ENCODE peak calls at places on chromosomes 16 and 17, in six cellular contexts. D, E, K, G, C and R are unnamed samples.

GRCh38 chr16:10552998-10553491 is 27.4 kb downstream of the EMP2 start:
- DNase-seq in D (peak), K (no peak), G (no peak), E (peak), C (no peak), R (peak)

GRCh38 chr16:84430860-84431259 is 62.5 kb downstream of the ATP2C2 start:
- DNase-seq in C (no peak), G (no peak), E (no peak), D (no peak), K (no peak), R (no peak)

GRCh38 chr16:47949276-47949675 is 206.5 kb downstream of the ABCC12 start:
- DNase-seq in D (no peak), K (no peak), G (no peak), E (no peak), C (no peak), R (no peak)

GRCh38 chr17:40539711-40540411 is 25.4 kb downstream of the CCR7 start:
- DNase-seq in C (no peak), G (no peak), D (no peak), E (no peak), K (no peak), R (no peak)

GRCh38 chr16:2074071-2074470 is 26.3 kb downstream of the TSC2 start:
- DNase-seq in E (no peak), D (no peak), C (no peak), G (no peak), K (no peak), R (no peak)

GRCh38 chr17:40075216-40076100 is 12.7 kb downstream of the THRA start:
- DNase-seq in D (peak), K (peak), G (peak), C (peak), E (peak), R (peak)

GRCh38 chr16:87182759-87183158 is 134.4 kb downstream of the C16orf95 start:
- DNase-seq in K (no peak), C (no peak), E (no peak), G (no peak), D (no peak), R (no peak)

GRCh38 chr17:72240333-72240732 is 119.5 kb downstream of the SOX9 start:
- DNase-seq in K (no peak), G (no peak), C (no peak), D (no peak), E (no peak), R (no peak)

GRCh38 chr17:35898283-35899070 is 18.3 kb upstream of the CCL5 start:
- DNase-seq in E (peak), G (peak), C (no peak), D (peak), K (no peak), R (no peak)

GRCh38 chr16:80670170-80670865 is 129.5 kb downstream of the DYNLRB2 start:
- DNase-seq in D (no peak), E (no peak), C (no peak), G (no peak), K (no peak), R (no peak)

GRCh38 chr16:52861614-52862022 is 191.1 kb downstream of the CHD9NB start:
- DNase-seq in G (peak), K (no peak), E (no peak), C (peak), D (no peak), R (no peak)

GRCh38 chr17:55275894-55276804 is 11.4 kb downstream of the HLF start:
- DNase-seq in E (no peak), C (no peak), G (peak), K (peak), D (no peak), R (no peak)

GRCh38 chr16:86387461-86388440 is 122.6 kb upstream of the FOXF1 start:
- DNase-seq in E (peak), D (no peak), C (no peak), K (no peak), G (no peak), R (no peak)

GRCh38 chr16:17396762-17397498 is 73.8 kb downstream of the XYLT1 start:
- DNase-seq in C (peak), E (peak), D (peak), K (no peak), G (no peak), R (no peak)

GRCh38 chr16:71737501-71737900 is 13.0 kb upstream of the PHLPP2 start:
- DNase-seq in K (no peak), C (no peak), D (no peak), E (no peak), G (no peak), R (no peak)
- TF ChIP-seq CTCF in K (no peak), C (no peak), D (no peak), E (no peak), G (no peak), R (no peak)

GRCh38 chr17:34384822-34385605 is 22.0 kb upstream of the CCL1 start:
- DNase-seq in K (no peak), E (peak), D (no peak), G (no peak), C (no peak), R (no peak)

GRCh38 chr17:34383225-34383615 is 20.2 kb upstream of the CCL1 start:
- DNase-seq in D (no peak), E (no peak), K (no peak), C (no peak), G (no peak), R (no peak)

GRCh38 chr17:34384271-34384670 is 21.2 kb upstream of the CCL1 start:
- DNase-seq in G (no peak), E (peak), C (no peak), D (no peak), K (no peak), R (no peak)

GRCh38 chr17:34379876-34380275 is 16.8 kb upstream of the CCL1 start:
- DNase-seq in D (no peak), K (no peak), G (no peak), E (no peak), C (no peak), R (no peak)

DNA sequence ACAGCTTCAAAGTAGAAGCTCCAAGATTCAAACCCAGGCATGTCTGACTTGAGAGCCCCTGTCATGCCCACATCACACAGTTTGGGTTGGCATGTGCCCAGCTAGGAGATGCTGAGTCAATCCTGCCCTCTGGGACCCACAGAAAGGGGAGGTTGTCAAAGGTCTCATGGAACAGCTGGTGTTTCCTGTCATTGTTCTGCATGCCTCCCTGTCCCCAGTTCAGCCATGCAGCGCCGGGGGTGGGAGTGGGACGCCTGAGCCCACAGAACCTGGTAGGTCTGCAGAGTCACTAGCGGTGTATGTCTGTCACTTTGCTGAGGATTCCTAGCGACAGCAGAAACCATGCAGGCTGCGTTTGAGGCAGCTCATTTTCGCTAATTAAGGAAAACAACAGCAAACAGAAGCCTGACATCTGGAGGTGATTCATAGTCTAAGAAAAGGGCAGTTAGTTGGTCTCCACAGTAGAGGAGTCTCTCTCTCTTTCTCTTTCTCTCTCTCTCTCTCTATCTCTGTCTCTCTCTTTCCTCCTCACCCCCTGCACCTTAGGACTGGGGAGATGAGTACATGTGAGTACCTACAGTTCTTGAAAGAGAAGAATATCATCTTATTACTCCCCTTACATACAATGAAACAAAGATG is 19.7 kb upstream of the CCL1 start:
- DNase-seq in E (peak), C (no peak), G (no peak), K (no peak), D (no peak), R (no peak)
- TF ChIP-seq CTCF in E (no peak), C (no peak), G (peak), K (no peak), D (no peak), R (no peak)

GRCh38 chr17:76585649-76586593 is at the start of gene ST6GALNAC2:
- DNase-seq in C (peak), K (no peak), E (peak), G (peak), D (peak), R (peak)
- TF ChIP-seq CTCF in C (peak), K (peak), E (peak), G (peak), D (peak), R (no peak)

GRCh38 chr17:46061435-46061834 is 62.4 kb downstream of the STH start:
- DNase-seq in C (no peak), G (peak), E (peak), K (no peak), D (no peak), R (no peak)
- TF ChIP-seq CTCF in C (peak), G (peak), E (no peak), K (no peak), D (peak), R (peak)

DNA sequence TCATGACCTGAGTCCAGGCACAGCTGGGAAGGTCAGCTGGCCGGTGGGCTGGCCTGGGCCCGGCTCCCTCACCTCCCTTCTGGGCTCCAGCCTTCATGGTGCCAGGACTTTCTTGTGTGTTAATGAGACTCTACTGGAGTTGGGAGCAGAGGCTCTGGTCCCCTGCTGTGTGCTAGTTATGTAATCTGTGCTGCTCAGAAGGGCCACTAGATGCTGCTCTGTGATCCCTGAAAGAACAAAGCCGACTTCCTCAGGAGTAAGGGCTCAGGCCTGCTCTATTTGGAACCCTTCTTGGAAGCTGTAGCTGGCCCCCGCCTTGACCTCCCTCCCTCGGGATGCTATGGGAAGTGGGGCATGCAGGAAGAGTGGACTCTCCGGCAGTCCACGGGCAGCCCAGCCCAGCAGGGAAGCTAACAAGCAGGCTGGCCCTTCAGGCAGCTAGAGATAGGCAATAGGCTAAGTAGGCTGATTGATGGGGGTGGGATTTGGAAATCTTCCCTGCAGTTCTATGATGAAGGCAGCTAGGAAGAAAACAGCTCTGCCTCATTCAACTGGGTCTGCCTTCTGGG is 3.3 kb upstream of the CDK5R1 start:
- DNase-seq in E (peak), G (peak), K (no peak), D (peak), C (peak), R (peak)
- TF ChIP-seq CTCF in E (peak), G (peak), K (peak), D (peak), C (peak), R (peak)

GRCh38 chr16:13892301-13892700 is 27.7 kb upstream of the ERCC4 start:
- DNase-seq in C (no peak), E (no peak), K (no peak), D (no peak), G (no peak), R (no peak)

GRCh38 chr16:13897806-13898205 is 22.1 kb upstream of the ERCC4 start:
- DNase-seq in E (no peak), C (no peak), K (no peak), D (no peak), G (no peak), R (no peak)

GRCh38 chr16:13898233-13898632 is 21.7 kb upstream of the ERCC4 start:
- DNase-seq in G (no peak), D (peak), C (no peak), E (no peak), K (no peak), R (no peak)

GRCh38 chr16:13895516-13895915 is 24.4 kb upstream of the ERCC4 start:
- DNase-seq in K (no peak), D (no peak), E (no peak), C (no peak), G (no peak), R (no peak)

DNA sequence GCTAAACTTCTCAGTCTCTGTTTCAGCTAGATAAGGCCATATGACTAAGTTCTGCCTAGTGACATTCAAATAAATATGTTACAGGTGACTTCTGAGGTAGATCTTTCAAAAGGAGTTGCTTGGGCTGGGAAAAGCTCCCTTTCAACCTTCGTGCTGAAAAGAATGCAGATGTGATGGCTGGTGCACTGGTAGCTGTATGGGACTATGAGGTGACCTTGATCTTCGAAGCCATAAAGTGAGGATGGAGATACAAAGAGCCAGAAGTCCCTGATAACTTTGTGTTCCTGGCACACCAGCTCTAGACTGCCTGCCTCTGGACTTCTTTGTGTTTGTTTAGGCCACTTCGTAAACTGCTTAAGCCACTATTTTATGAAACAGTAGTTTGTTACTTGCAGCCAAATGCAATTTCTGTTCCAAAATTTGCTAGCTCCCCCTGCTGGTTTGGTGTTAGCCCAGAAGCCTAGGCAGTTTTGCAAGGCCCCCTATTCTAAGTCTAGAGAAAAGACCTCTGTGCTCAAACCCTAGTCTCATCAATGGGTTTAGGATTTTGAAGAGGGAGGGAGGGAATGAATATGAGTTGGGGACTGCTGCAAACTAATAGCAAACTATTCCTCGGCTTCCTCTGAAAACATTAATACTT is 23.3 kb upstream of the ERCC4 start:
- DNase-seq in K (no peak), C (no peak), G (no peak), E (no peak), D (no peak), R (no peak)
- TF ChIP-seq CTCF in K (no peak), C (no peak), G (peak), E (peak), D (no peak), R (no peak)

GRCh38 chr17:65074778-65075250 is 18.3 kb upstream of the GNA13 start:
- DNase-seq in D (peak), K (no peak), G (no peak), C (peak), E (peak), R (no peak)
- TF ChIP-seq CTCF in D (peak), K (no peak), G (no peak), C (no peak), E (no peak), R (no peak)

GRCh38 chr16:62549875-62550274 is 513.6 kb upstream of the CDH8 start:
- DNase-seq in C (no peak), K (no peak), G (no peak), D (no peak), E (no peak), R (no peak)

GRCh38 chr16:62540496-62540895 is 504.3 kb upstream of the CDH8 start:
- DNase-seq in K (no peak), D (no peak), G (no peak), C (peak), E (no peak), R (no peak)

GRCh38 chr16:62548095-62548494 is 511.9 kb upstream of the CDH8 start:
- DNase-seq in G (no peak), K (no peak), C (no peak), E (no peak), D (no peak), R (no peak)

GRCh38 chr16:62543516-62543915 is 507.3 kb upstream of the CDH8 start:
- DNase-seq in G (no peak), K (no peak), C (no peak), E (no peak), D (no peak), R (no peak)

DNA sequence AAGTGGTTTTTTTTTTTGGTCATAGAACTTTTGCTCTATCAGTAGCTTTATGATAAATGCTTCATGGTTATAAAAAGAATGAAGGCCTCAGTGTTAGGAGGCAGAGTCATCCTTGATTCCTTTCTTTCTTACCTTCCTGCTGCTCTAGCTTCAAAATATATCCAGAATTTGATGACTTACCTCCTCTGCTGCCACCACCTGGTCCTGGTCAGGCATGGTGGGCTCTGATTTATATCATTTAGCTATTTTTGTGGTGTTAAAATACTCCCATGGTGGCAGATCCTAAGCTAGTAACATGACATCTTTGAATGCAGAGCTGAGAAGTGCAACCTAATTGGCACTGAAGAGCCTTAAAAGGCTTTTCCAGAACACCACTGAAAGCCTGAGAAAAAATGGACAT is 508.8 kb upstream of the CDH8 start:
- DNase-seq in E (no peak), D (no peak), K (no peak), C (no peak), G (no peak), R (no peak)
- TF ChIP-seq CTCF in E (no peak), D (no peak), K (no peak), C (no peak), G (no peak), R (no peak)

GRCh38 chr17:28492352-28493310 is 13.5 kb upstream of the FOXN1 start:
- DNase-seq in G (peak), D (no peak), C (no peak), E (no peak), K (no peak), R (no peak)
- TF ChIP-seq CTCF in G (peak), D (no peak), C (no peak), E (no peak), K (no peak), R (no peak)

GRCh38 chr17:50213026-50214015 is 11.9 kb upstream of the COL1A1 start:
- DNase-seq in K (no peak), E (no peak), D (no peak), G (no peak), C (peak), R (peak)

GRCh38 chr17:50210249-50211225 is 9.1 kb upstream of the COL1A1 start:
- DNase-seq in E (peak), K (peak), C (peak), D (peak), G (peak), R (peak)

GRCh38 chr17:50209472-50210248 is 8.2 kb upstream of the COL1A1 start:
- DNase-seq in D (peak), E (no peak), C (peak), G (no peak), K (peak), R (no peak)

GRCh38 chr17:50211249-50212120 is 10.1 kb upstream of the COL1A1 start:
- DNase-seq in G (no peak), E (no peak), K (no peak), D (no peak), C (no peak), R (no peak)

GRCh38 chr17:50212121-50212843 is 10.9 kb upstream of the COL1A1 start:
- DNase-seq in K (no peak), G (no peak), E (no peak), D (no peak), C (peak), R (no peak)
- TF ChIP-seq CTCF in K (no peak), G (no peak), E (no peak), D (no peak), C (no peak), R (no peak)